ENCODE peak calls at places on chromosomes 3 and 15, in four cellular contexts. K is astrocyte, J is HCT116, D is SJCRH30. O is an unnamed sample. For H3K4me1, the result is how much of the 10 kb centered on the place peaks cover.

GRCh38 chr3:45981321-45982038 is 14.1 kb downstream of the FYCO1 start:
- DNase-seq in J (no peak), K (peak), D (no peak), O (no peak)

GRCh38 chr3:3137526-3137925 is 10.8 kb downstream of the TRNT1 start:
- DNase-seq in J (no peak), K (no peak), D (no peak), O (no peak)

GRCh38 chr15:31427411-31427810 is 100.8 kb downstream of the KLF13 start:
- DNase-seq in K (no peak), D (no peak), J (no peak), O (no peak)

GRCh38 chr3:132348531-132348930 is 31.3 kb downstream of the ACP3 start:
- DNase-seq in J (no peak), K (no peak), D (no peak), O (no peak)

GRCh38 chr15:52803543-52804306 is 13.6 kb upstream of the ONECUT1 start:
- DNase-seq in K (no peak), J (no peak), D (no peak), O (no peak)

GRCh38 chr15:84915011-84915958 is 30.8 kb downstream of the SLC28A1 start:
- DNase-seq in K (peak), D (peak), J (peak), O (peak)

GRCh38 chr3:38354588-38355344 is 8.2 kb downstream of the XYLB start:
- DNase-seq in J (no peak), D (peak), K (peak), O (no peak)

GRCh38 chr15:72117448-72117697 is 577 bp downstream of the MYO9A start:
- DNase-seq in D (peak), J (peak), K (peak), O (peak)

GRCh38 chr3:114336857-114337256 is 43.0 kb downstream of the TIGIT start:
- DNase-seq in J (no peak), D (no peak), K (no peak), O (no peak)

GRCh38 chr3:20064796-20065564 is 24.7 kb downstream of the KAT2B start:
- DNase-seq in J (no peak), D (peak), K (no peak), O (peak)

GRCh38 chr3:187719628-187720336 is 17.4 kb upstream of the RTP2 start:
- DNase-seq in D (no peak), J (no peak), K (no peak), O (no peak)

GRCh38 chr3:177744873-177745646 is 547.8 kb upstream of the TBL1XR1 start:
- DNase-seq in D (no peak), K (peak), J (no peak), O (no peak)

GRCh38 chr15:101427606-101428487 is 61.7 kb downstream of the PCSK6 start:
- DNase-seq in D (no peak), K (no peak), J (no peak), O (no peak)

GRCh38 chr15:77866186-77866585 is 211.3 kb downstream of the TBC1D2B start:
- DNase-seq in D (no peak), K (no peak), J (no peak), O (no peak)

GRCh38 chr15:57440799-57441198 is 64.5 kb downstream of the CGNL1 start:
- DNase-seq in K (peak), J (no peak), D (peak), O (no peak)

GRCh38 chr3:183560607-183561006 is 5.1 kb upstream of the KLHL6 start:
- DNase-seq in J (no peak), D (no peak), K (no peak), O (no peak)

GRCh38 chr3:100682056-100682853 is 27.0 kb upstream of the TFG start:
- DNase-seq in D (no peak), J (no peak), K (no peak), O (peak)

GRCh38 chr15:49134683-49135341 is 20.6 kb downstream of the COPS2 start:
- DNase-seq in J (no peak), K (peak), D (no peak), O (no peak)

GRCh38 chr15:61644550-61644949 is 415.4 kb upstream of the RORA start:
- DNase-seq in J (no peak), D (peak), K (no peak), O (no peak)

GRCh38 chr3:775178-775885 is 317.5 kb upstream of the CNTN6 start:
- DNase-seq in K (no peak), J (no peak), D (peak), O (no peak)

GRCh38 chr3:156513619-156514018 is 41.3 kb downstream of the SSR3 start:
- DNase-seq in D (no peak), K (no peak), J (no peak), O (no peak)

DNA sequence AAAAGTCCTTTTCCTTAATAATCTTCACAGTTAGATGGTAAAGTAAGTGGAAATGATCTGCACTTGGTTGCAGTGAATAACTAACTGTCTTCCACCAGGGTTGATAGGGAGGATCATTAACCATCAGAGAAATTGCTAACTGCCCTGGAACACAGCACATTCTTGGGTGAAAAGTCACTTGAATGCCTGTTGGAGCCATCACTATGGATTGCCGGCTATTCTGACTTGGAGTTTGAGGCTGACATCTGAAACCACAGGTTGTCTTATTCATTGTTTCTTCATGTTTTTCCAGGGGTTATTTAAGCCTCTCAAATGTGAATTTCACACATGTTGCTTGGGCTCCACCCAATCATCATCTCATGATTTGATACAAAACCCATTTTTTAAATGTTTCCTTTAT is 901.4 kb downstream of the MCTP2 start:
- DNase-seq in K (peak), J (no peak), D (no peak), O (no peak)
- H3K4me1 ChIP-seq in K (under half), J (under half), D (under half), O (under half)

GRCh38 chr3:154022603-154023002 is 98.6 kb upstream of the ARHGEF26 start:
- DNase-seq in D (no peak), J (no peak), K (no peak), O (no peak)
- H3K4me1 ChIP-seq in D (under half), J (under half), K (under half), O (under half)

DNA sequence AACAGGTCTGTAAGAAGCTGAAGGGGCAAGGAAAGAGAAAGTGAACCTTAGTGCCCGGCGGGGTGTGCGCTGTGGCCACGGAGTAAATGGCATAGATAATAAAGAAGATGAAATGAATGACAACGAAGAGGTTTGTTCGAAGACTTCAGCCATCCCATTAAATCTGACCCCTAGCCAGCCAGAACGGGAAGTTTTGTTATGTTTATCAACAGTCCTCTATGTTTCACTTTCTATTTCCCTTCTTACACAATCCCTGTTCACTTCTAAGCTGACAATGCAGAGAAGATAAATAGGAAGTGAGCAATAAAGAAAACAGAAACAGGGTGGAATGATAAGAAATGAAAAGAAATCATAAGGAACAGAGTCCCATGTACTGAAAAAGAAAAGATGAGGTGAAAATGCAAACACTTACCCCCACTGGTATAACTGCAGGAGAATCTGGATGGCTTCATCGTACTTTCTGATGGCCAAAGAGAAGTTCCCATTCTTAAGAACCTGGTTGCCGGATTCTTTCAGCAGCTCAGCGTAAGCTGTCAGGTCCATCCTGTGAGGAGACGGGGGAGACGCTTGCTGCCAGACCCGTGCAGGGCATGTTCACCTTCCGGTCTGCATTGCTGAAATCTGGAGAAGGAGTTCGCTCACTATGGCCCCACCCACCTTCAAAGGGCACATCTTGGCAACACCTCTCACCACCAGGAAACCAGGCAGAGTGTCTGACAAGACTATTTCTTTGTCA is 36.8 kb downstream of the TRANK1 start:
- DNase-seq in K (peak), D (no peak), J (no peak), O (no peak)
- H3K4me1 ChIP-seq in K (under half), D (under half), J (under half), O (under half)

GRCh38 chr3:13333236-13333897 is 86.8 kb downstream of the NUP210 start:
- DNase-seq in D (no peak), K (no peak), J (no peak), O (no peak)

GRCh38 chr3:13329746-13330145 is 90.4 kb downstream of the NUP210 start:
- DNase-seq in J (no peak), D (no peak), K (no peak), O (no peak)

GRCh38 chr3:13332740-13333139 is 87.4 kb downstream of the NUP210 start:
- DNase-seq in D (no peak), J (no peak), K (no peak), O (no peak)

GRCh38 chr3:13335062-13335461 is 85.1 kb downstream of the NUP210 start:
- DNase-seq in D (no peak), K (no peak), J (no peak), O (no peak)

DNA sequence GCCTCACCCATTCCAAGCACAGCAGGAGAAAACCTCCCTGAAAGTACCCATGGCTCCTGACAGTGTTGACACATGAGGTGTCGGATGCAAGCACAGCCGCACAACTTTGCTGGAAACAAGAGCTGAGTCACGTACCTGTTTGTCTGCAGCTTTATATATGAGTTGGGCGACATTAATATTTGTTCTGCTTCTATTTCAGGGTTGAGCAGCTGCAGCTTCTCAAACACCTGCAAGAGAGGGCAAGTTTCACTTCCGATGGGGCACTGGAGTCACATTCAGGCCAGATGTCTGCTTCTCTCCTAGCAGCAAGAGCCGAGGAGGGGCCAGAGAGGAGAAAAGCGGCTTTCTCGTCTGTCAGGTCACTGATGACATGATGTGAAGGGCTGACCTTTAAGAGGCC is 88.0 kb downstream of the NUP210 start:
- DNase-seq in K (no peak), D (no peak), J (no peak), O (no peak)
- H3K4me1 ChIP-seq in K (under half), D (under half), J (under half), O (under half)

GRCh38 chr3:16463119-16463518 is 50.4 kb downstream of the RFTN1 start:
- DNase-seq in K (no peak), J (no peak), D (no peak), O (no peak)

GRCh38 chr3:16461463-16462245 is 51.8 kb downstream of the RFTN1 start:
- DNase-seq in J (no peak), D (no peak), K (no peak), O (peak)

GRCh38 chr3:16460886-16461285 is 52.6 kb downstream of the RFTN1 start:
- DNase-seq in J (no peak), D (peak), K (no peak), O (peak)

GRCh38 chr3:16462679-16463078 is 50.8 kb downstream of the RFTN1 start:
- DNase-seq in J (no peak), D (no peak), K (no peak), O (no peak)

DNA sequence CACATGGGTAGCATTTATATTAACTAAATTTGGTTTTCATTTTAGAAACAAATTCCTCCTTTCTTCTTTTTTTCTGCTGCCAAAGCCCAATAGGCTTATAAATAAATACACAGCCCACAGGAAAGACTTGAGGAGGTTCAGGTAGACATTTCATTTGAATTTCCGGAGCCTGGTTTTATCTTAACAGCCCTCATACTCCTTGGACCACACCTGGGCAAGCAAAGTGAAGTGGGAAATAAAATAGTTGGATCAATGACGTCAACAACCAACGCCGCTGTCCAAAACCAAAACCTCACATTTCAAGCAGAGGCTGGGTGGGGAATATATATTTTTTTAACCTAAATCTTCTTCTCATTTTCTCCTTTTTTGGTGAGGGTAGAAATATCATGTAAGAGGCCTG is 53.2 kb downstream of the RFTN1 start:
- DNase-seq in D (no peak), J (no peak), K (no peak), O (no peak)
- H3K4me1 ChIP-seq in D (under half), J (under half), K (under half), O (under half)

GRCh38 chr3:170363471-170363994 is 6.0 kb downstream of the SKIL start:
- DNase-seq in J (no peak), D (no peak), K (no peak), O (no peak)
- H3K4me1 ChIP-seq in J (under half), D (under half), K (under half), O (under half)

O was measured in BE2C.